ENCODE peak calls at places on chromosomes 11 and 22, in ten cellular contexts. V, L, B, O, M, Z, F, S, Q and G are unnamed samples.

GRCh38 chr22:47423861-47424820 is 661.7 kb downstream of the TBC1D22A start:
- DNase-seq in Z (no peak), L (no peak), S (no peak), O (no peak), V (no peak), B (no peak), M (no peak), F (no peak), Q (no peak), G (no peak)

GRCh38 chr11:19642185-19642591 is 70.4 kb upstream of the NAV2 start:
- DNase-seq in F (peak; percentile 24), Q (no peak), V (no peak), B (no peak), Z (peak; percentile 46), M (peak; percentile 72), L (no peak), S (no peak), O (no peak), G (no peak)

GRCh38 chr11:76604652-76605241 is 65.8 kb downstream of the LRRC32 start:
- DNase-seq in S (no peak), L (peak; percentile 14), Q (no peak), M (peak; percentile 90), O (no peak), F (peak; percentile 69), B (no peak), V (peak; percentile 91), Z (peak; percentile 85), G (no peak)

GRCh38 chr22:27752771-27753170 is 48.8 kb downstream of the MN1 start:
- DNase-seq in Q (no peak), M (peak; percentile 97), Z (peak; percentile 83), F (peak; percentile 77), V (peak; percentile 81), L (peak; percentile 27), O (no peak), B (no peak), S (no peak), G (no peak)

GRCh38 chr11:94139421-94139820 is 10.8 kb downstream of the PANX1 start:
- DNase-seq in O (no peak), S (no peak), B (no peak), Z (no peak), M (no peak), L (peak; percentile 58), V (no peak), Q (peak; percentile 41), F (no peak), G (peak; percentile 29)

GRCh38 chr11:842370-843002 is at the start of the genes POLR2L and TSPAN4:
- DNase-seq in M (peak; percentile 96), V (peak; percentile 96), Q (peak; percentile 95), S (peak; percentile 77), B (peak; percentile 84), L (peak; percentile 98), O (peak; percentile 79), F (peak; percentile 93), Z (peak; percentile 92), G (peak; percentile 84)

GRCh38 chr11:69308531-69308930 is 14.6 kb downstream of the MYEOV start:
- DNase-seq in M (no peak), Z (no peak), O (no peak), L (no peak), S (no peak), B (no peak), Q (no peak), V (peak; percentile 34), F (no peak), G (no peak)

GRCh38 chr22:46281866-46282678 is 14.3 kb downstream of the TTC38 start:
- DNase-seq in M (no peak), F (no peak), S (no peak), B (no peak), O (no peak), Z (no peak), Q (no peak), V (peak; percentile 54), L (no peak), G (no peak)

GRCh38 chr22:50141891-50142363 is 28.6 kb upstream of the PANX2 start:
- DNase-seq in Z (no peak), B (no peak), F (no peak), L (peak; percentile 75), M (no peak), Q (peak; percentile 53), S (no peak), V (peak; percentile 22), O (no peak), G (no peak)

DNA sequence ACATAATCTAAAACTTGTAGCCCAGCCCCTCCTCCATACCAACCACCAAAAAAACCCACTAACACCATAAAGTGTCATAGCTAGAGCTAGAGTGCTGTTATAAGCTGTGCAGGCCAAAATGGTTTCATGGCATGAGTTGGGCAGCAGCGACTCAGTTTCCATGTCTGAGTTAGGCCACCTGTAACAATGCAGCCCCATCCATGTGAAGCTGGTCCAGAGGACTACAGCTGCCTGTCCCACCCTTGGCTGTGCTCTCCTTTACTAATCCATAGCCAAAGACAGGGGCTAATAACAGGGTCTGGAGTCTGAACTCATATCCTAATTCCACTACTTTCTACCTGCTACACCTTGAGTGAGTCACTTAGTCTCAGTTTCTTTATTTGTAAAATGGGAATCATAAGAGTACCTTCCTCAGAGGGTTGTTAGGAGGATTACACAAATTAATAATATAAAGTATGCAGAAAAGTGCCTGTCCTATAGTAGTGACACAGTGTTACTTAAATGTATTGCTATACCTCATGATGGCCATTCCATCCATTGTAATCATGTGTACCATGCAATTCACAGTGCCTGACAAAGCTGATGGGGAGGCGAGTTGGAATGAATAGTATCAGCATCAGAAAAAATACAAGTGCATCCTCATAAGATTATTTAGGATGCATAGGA is 20.6 kb downstream of the KCNQ1OT1 start:
- DNase-seq in S (no peak), O (no peak), M (no peak), B (no peak), Z (no peak), F (no peak), L (no peak), V (no peak), Q (no peak), G (no peak)
- H3K36me3 ChIP-seq in S (no peaks in the 10 kb centered on the region), O (no peaks in the 10 kb centered on the region), M (no peaks in the 10 kb centered on the region), B (no peaks in the 10 kb centered on the region), Z (no peaks in the 10 kb centered on the region), F (peaks cover 1% of the 10 kb centered on the region), L (no peaks in the 10 kb centered on the region), V (no peaks in the 10 kb centered on the region), Q (no peaks in the 10 kb centered on the region), G (no peaks in the 10 kb centered on the region)

GRCh38 chr22:37957232-37957631 is 3.7 kb downstream of the POLR2F start:
- DNase-seq in F (no peak), V (no peak), Q (no peak), O (no peak), S (no peak), Z (no peak), L (no peak), B (no peak), M (no peak), G (no peak)

GRCh38 chr22:37961062-37961461 is 7.6 kb downstream of the POLR2F start:
- DNase-seq in V (no peak), Z (no peak), F (no peak), Q (no peak), S (no peak), L (no peak), M (no peak), B (no peak), O (no peak), G (no peak)

GRCh38 chr22:37953437-37954179 is at the start of the genes C22orf23 and POLR2F:
- DNase-seq in L (peak; percentile 98), S (peak; percentile 90), Q (peak; percentile 99), O (peak; percentile 96), F (peak; percentile 96), M (peak; percentile 99), V (peak; percentile 98), Z (peak; percentile 97), B (peak; percentile 89), G (peak; percentile 97)

DNA sequence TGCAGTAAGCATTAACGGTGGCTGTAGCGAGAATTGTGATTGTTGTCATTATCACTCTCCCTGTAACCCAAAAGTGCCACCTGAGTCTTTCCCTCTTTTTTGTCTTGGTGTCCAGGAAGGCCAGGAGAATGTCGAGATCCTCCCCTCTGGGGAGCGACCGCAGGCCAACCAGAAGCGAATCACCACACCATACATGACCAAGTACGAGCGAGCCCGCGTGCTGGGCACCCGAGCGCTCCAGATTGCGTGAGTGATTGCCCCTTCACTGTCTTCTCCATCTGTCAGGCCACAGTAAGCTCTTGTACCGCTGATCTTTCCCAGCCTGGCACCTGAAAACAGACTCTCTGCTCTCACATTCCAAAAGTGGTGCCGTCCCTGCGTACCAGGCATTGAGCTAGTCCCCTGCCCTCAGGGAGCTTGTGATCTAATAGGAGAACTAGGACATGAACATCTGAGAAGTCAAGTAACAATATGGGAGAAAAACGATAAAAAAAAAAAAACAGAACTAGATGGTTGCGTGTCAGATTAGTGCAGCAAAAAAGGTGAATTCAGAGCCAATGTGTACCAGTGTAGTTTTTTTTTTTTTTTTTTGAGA is 5.8 kb downstream of the POLR2F start:
- DNase-seq in Z (no peak), M (no peak), V (no peak), O (no peak), F (no peak), Q (no peak), S (no peak), B (no peak), L (no peak), G (no peak)
- H3K36me3 ChIP-seq in Z (peaks cover 10% of the 10 kb centered on the region), M (peaks cover 13% of the 10 kb centered on the region), V (peaks cover 84% of the 10 kb centered on the region), O (peaks cover 33% of the 10 kb centered on the region), F (peaks cover 72% of the 10 kb centered on the region), Q (peaks cover 22% of the 10 kb centered on the region), S (peaks cover 87% of the 10 kb centered on the region), B (no peaks in the 10 kb centered on the region), L (peaks cover 39% of the 10 kb centered on the region), G (peaks cover 64% of the 10 kb centered on the region)

DNA sequence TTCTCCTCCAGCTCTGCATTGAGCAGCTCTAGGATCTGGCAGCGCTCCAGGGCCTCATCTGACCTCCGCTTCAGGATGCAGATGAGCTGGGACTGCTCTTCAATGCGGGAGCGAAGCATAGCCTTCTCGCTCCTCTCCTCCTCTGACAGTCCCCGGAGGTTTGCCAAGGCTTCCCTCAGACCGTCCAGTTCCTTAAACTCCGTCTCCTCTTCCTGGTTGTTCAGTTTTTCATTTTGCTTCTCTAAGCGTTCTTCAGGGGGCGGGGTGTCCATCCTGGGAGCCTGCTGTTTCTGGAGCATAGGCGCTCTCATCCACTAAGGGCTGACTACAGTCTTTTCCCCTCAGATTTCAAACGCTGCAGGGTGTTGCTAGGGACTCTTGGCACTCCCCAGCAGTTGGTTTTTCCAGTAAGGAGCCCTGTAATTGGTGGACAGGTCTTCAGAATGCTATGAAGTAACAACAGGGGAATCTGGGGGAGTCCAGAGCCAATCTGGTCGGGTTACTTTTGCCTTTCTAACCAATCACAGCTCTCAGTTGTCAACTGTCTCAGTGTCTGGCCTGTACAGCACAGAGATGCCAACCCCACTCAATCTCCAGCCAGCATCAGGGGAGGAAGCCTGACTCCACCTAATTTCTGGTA is at the start of gene CCDC89:
- DNase-seq in F (peak; percentile 77), Z (peak; percentile 80), S (peak; percentile 46), L (peak; percentile 49), V (peak; percentile 92), Q (peak; percentile 37), O (no peak), M (peak; percentile 98), B (peak; percentile 75), G (peak; percentile 77)
- H3K36me3 ChIP-seq in F (no peaks in the 10 kb centered on the region), Z (no peaks in the 10 kb centered on the region), S (no peaks in the 10 kb centered on the region), L (no peaks in the 10 kb centered on the region), V (no peaks in the 10 kb centered on the region), Q (no peaks in the 10 kb centered on the region), O (no peaks in the 10 kb centered on the region), M (no peaks in the 10 kb centered on the region), B (no peaks in the 10 kb centered on the region), G (no peaks in the 10 kb centered on the region)

DNA sequence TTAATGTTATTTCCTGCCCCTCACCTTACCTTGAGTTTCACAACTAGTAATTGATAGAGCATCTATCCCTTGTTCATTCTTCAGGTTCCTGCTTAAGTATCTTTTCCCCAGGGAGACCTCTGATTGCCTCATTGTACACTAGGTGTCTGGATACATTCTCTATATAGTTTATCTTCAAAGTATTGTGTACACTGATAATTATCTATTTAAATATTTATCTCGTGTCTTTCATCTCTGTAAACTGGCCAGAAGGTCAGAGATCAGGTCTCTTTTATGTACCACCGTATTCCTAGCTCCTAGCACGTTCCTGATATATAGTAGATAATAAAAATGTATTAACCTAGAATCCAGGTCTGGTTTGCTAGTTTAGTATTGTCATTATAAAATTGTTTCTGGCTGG is 6.4 kb downstream of the TMEM126B start:
- DNase-seq in V (no peak), M (no peak), Z (no peak), Q (no peak), S (no peak), O (no peak), L (no peak), B (no peak), F (no peak), G (no peak)
- H3K36me3 ChIP-seq in V (peaks cover 51% of the 10 kb centered on the region), M (peaks cover 24% of the 10 kb centered on the region), Z (peaks cover 14% of the 10 kb centered on the region), Q (peaks cover 16% of the 10 kb centered on the region), S (peaks cover 57% of the 10 kb centered on the region), O (peaks cover 14% of the 10 kb centered on the region), L (peaks cover 3% of the 10 kb centered on the region), B (no peaks in the 10 kb centered on the region), F (peaks cover 57% of the 10 kb centered on the region), G (peaks cover 10% of the 10 kb centered on the region)